ENCODE peak calls at places on chromosomes 6 and 20, in six cellular contexts. U, T, B, H, W and X are unnamed samples.

GRCh38 chr20:48198951-48199431 is 413.7 kb upstream of the SULF2 start:
- DNase-seq in H (no peak), T (no peak), U (no peak), W (no peak), B (no peak), X (no peak)

GRCh38 chr6:36716476-36717093 is 19.0 kb downstream of the RAB44 start:
- DNase-seq in H (no peak), U (no peak), B (no peak), W (no peak), T (no peak), X (no peak)

GRCh38 chr6:74931567-74931966 is 274.3 kb downstream of the COL12A1 start:
- DNase-seq in T (no peak), B (no peak), H (no peak), W (no peak), U (no peak), X (no peak)

GRCh38 chr20:2693996-2694471 is 1.5 kb downstream of the EBF4 start:
- DNase-seq in W (peak), B (no peak), U (no peak), H (peak), T (no peak), X (no peak)

GRCh38 chr6:140979642-140980091 is 1153.1 kb upstream of the GJE1 start:
- DNase-seq in B (no peak), W (no peak), H (no peak), U (no peak), T (no peak), X (no peak)

GRCh38 chr6:84772428-84773132 is 8.2 kb upstream of the TBX18 start:
- DNase-seq in W (peak), H (peak), B (no peak), T (no peak), U (no peak), X (no peak)

GRCh38 chr6:50849781-50850180 is 31.1 kb downstream of the TFAP2B start:
- DNase-seq in B (no peak), H (no peak), T (no peak), U (no peak), W (peak), X (no peak)

GRCh38 chr20:16459019-16459700 is 114.1 kb downstream of the KIF16B start:
- DNase-seq in H (no peak), T (no peak), B (no peak), U (no peak), W (no peak), X (no peak)

GRCh38 chr20:62161347-62161746 is 17.8 kb downstream of the SS18L1 start:
- DNase-seq in U (no peak), B (no peak), W (no peak), H (no peak), T (no peak), X (no peak)

GRCh38 chr6:85669735-85670194 is 27.1 kb upstream of the SYNCRIP start:
- DNase-seq in T (no peak), H (peak), W (no peak), U (no peak), B (peak), X (peak)

GRCh38 chr20:2809690-2810089 is 5.1 kb upstream of the C20orf141 start:
- DNase-seq in B (no peak), H (no peak), T (no peak), U (no peak), W (no peak), X (no peak)

GRCh38 chr6:146859206-146859605 is 260.4 kb downstream of the ADGB start:
- DNase-seq in B (no peak), H (no peak), T (no peak), W (no peak), U (no peak), X (no peak)

GRCh38 chr6:85403331-85404015 is 46.4 kb upstream of the NT5E start:
- DNase-seq in U (no peak), T (no peak), W (no peak), B (no peak), H (no peak), X (no peak)

GRCh38 chr6:90179190-90180169 is 117.2 kb downstream of the BACH2 start:
- DNase-seq in B (no peak), H (no peak), W (no peak), U (no peak), T (no peak), X (no peak)

GRCh38 chr6:13354331-13355042 is 26.1 kb upstream of the TBC1D7 start:
- DNase-seq in U (no peak), W (no peak), T (peak), H (no peak), B (no peak), X (no peak)

GRCh38 chr6:134550604-134551003 is 232.7 kb upstream of the SGK1 start:
- DNase-seq in U (no peak), B (no peak), T (no peak), W (no peak), H (no peak), X (no peak)

GRCh38 chr6:29708432-29709177 is 14.6 kb upstream of the HLA-F start:
- DNase-seq in U (no peak), W (no peak), T (no peak), H (no peak), B (no peak), X (no peak)

GRCh38 chr20:46220808-46221207 is 87.5 kb downstream of the CDH22 start:
- DNase-seq in U (no peak), B (no peak), H (no peak), W (peak), T (peak), X (no peak)

GRCh38 chr6:392441-393390 is 1.2 kb downstream of the IRF4 start:
- DNase-seq in W (no peak), H (peak), B (no peak), U (no peak), T (no peak), X (no peak)

GRCh38 chr6:14728396-14729024 is 517.4 kb upstream of the JARID2 start:
- DNase-seq in T (peak), B (no peak), W (no peak), U (no peak), H (no peak), X (no peak)

GRCh38 chr6:147170269-147170668 is 33.9 kb upstream of the STXBP5 start:
- DNase-seq in B (no peak), W (no peak), H (no peak), T (no peak), U (no peak), X (no peak)

GRCh38 chr20:8043687-8044278 is 24.2 kb upstream of the TMX4 start:
- DNase-seq in U (peak), B (no peak), H (no peak), T (peak), W (peak), X (peak)

GRCh38 chr6:145067430-145067829 is 667.9 kb downstream of the EPM2A start:
- DNase-seq in U (no peak), H (no peak), B (no peak), T (no peak), W (no peak), X (no peak)

GRCh38 chr6:7721654-7722053 is 4.2 kb upstream of the BMP6 start:
- DNase-seq in T (no peak), U (peak), W (peak), B (no peak), H (no peak), X (no peak)

GRCh38 chr6:69866351-69867074 is at the start of gene COL19A1:
- DNase-seq in U (no peak), H (peak), T (no peak), B (peak), W (peak), X (no peak)

GRCh38 chr6:45132683-45133294 is 195.3 kb upstream of the RUNX2 start:
- DNase-seq in U (peak), B (no peak), T (no peak), W (no peak), H (no peak), X (no peak)

GRCh38 chr20:31590717-31591225 is 14.3 kb upstream of the ID1 start:
- DNase-seq in T (peak), W (no peak), B (no peak), U (no peak), H (no peak), X (no peak)

GRCh38 chr6:159279790-159280277 is 110.6 kb downstream of the FNDC1 start:
- DNase-seq in B (no peak), H (no peak), W (peak), U (no peak), T (no peak), X (no peak)

GRCh38 chr6:147395158-147395557 is 113.3 kb upstream of the SAMD5 start:
- DNase-seq in B (no peak), T (no peak), H (no peak), U (no peak), W (no peak), X (no peak)

GRCh38 chr20:44153636-44154043 is 33.3 kb downstream of the JPH2 start:
- DNase-seq in W (no peak), U (no peak), T (no peak), B (no peak), H (no peak), X (no peak)

GRCh38 chr20:56418385-56418861 is 6.4 kb downstream of the CASS4 start:
- DNase-seq in T (no peak), B (no peak), H (no peak), W (no peak), U (no peak), X (no peak)

GRCh38 chr20:53489528-53489927 is 104.1 kb downstream of the ZNF217 start:
- DNase-seq in W (no peak), H (no peak), U (no peak), T (no peak), B (no peak), X (no peak)

GRCh38 chr6:47147836-47148344 is 105.8 kb upstream of the ADGRF1 start:
- DNase-seq in W (no peak), B (no peak), U (peak), T (no peak), H (no peak), X (no peak)

GRCh38 chr6:165725201-165725600 is 62.2 kb upstream of the PDE10A start:
- DNase-seq in W (no peak), B (no peak), U (no peak), T (no peak), H (no peak), X (no peak)

GRCh38 chr6:119346914-119347313 is 2.6 kb downstream of the MAN1A1 start:
- DNase-seq in U (no peak), B (no peak), H (no peak), T (no peak), W (no peak), X (no peak)

GRCh38 chr6:43976706-43977403 is 150.4 kb downstream of the MRPL14 start:
- DNase-seq in H (no peak), W (no peak), U (no peak), B (no peak), T (no peak), X (no peak)

GRCh38 chr6:16236009-16236501 is 2.3 kb upstream of the GMPR start:
- DNase-seq in T (no peak), W (no peak), B (no peak), U (no peak), H (no peak), X (no peak)

GRCh38 chr6:156900292-156900691 is 123.1 kb downstream of the ARID1B start:
- DNase-seq in T (no peak), W (no peak), H (no peak), U (no peak), B (no peak), X (no peak)
- TF ChIP-seq TAF1 in T (no peak), W (no peak), H (no peak), U (no peak), B (no peak), X (no peak)

GRCh38 chr20:50283922-50284810 is 93.5 kb downstream of the CEBPB start:
- DNase-seq in T (peak), H (no peak), U (peak), W (no peak), B (no peak), X (no peak)
- TF ChIP-seq TAF1 in T (no peak), H (no peak), U (no peak), W (no peak), B (no peak), X (no peak)

GRCh38 chr6:5684320-5684719 is 322.4 kb downstream of the NRN1 start:
- DNase-seq in T (no peak), W (no peak), B (no peak), H (no peak), U (no peak), X (no peak)
- TF ChIP-seq TAF1 in T (no peak), W (no peak), B (no peak), H (no peak), U (no peak), X (no peak)

GRCh38 chr6:167501831-167502385 is 177.0 kb downstream of the TTLL2 start:
- DNase-seq in T (peak), H (no peak), B (no peak), U (peak), W (peak), X (no peak)
- TF ChIP-seq TAF1 in T (no peak), H (no peak), B (no peak), U (no peak), W (no peak), X (no peak)

GRCh38 chr6:109793793-109794192 is 102.7 kb downstream of the FIG4 start:
- DNase-seq in B (no peak), H (no peak), T (peak), U (no peak), W (no peak), X (no peak)
- TF ChIP-seq TAF1 in B (no peak), H (no peak), T (no peak), U (no peak), W (peak), X (no peak)

GRCh38 chr6:167748046-167748445 is 78.7 kb upstream of the AFDN start:
- DNase-seq in B (no peak), H (no peak), T (no peak), U (no peak), W (no peak), X (no peak)

GRCh38 chr6:167751579-167752115 is 75.1 kb upstream of the AFDN start:
- DNase-seq in W (no peak), T (no peak), B (no peak), U (no peak), H (no peak), X (no peak)

GRCh38 chr6:167747645-167748044 is 79.1 kb upstream of the AFDN start:
- DNase-seq in W (no peak), T (no peak), B (no peak), U (no peak), H (no peak), X (no peak)

GRCh38 chr6:167748458-167749379 is 78.0 kb upstream of the AFDN start:
- DNase-seq in T (no peak), U (no peak), W (peak), H (no peak), B (no peak), X (no peak)

DNA sequence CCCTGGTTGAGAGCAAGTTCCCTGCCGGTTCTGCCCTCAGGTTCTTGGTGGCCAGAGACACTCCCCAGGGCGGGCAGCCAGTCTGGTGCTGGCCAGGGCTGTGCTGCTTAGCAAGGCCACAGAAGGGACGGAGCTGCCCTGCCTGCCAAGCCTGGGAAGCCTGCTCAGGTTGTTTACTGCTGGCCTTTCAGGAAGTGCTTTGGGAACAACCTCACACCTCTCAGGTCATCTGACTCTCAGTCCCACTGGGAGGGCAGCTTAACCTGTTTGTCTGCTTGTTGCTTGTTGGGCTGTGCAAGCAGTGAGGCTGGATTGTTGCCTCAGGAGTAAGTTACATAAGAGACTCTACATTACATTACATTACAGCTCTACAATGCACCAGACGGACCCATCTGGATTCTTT is 75.8 kb upstream of the AFDN start:
- DNase-seq in H (no peak), W (no peak), B (no peak), T (no peak), U (peak), X (no peak)
- TF ChIP-seq TAF1 in H (no peak), W (no peak), B (no peak), T (no peak), U (no peak), X (no peak)

DNA sequence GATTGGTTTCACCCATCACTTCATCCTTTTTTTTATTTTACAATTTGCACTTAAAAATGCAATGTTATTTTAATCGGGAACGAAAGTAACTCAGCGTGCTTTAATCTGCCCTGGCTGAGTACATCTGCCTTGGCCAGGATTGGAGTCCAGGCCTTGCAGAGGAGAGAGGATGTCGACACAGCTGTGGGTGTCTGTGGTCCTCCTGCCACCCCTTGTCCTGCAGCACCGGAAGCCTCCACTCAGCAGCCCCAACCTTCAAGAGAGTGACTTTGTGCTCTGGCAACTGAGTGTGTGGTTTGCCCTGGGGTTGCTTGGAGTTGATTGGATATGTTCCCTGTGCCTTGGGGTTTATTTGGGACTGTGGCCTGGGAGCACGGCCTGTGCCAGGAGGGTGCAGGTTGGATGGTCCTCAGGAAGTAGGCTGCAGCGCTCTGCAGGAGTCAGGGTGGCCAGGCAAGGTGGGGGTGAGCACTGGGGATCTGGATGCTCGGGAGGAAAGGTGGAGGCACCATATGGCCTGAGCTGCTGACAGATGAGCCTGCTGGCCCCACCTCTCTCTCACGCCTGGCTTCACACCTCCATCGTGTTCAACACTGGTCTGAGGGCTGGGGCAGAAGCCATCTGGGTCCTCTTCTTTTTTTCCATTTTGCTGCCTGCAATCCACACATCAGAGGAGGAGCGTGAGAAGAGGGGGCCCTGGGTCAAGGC is 4.3 kb downstream of the MYT1 start:
- DNase-seq in B (no peak), U (no peak), H (no peak), W (peak), T (no peak), X (no peak)
- TF ChIP-seq TAF1 in B (no peak), U (no peak), H (no peak), W (no peak), T (no peak), X (no peak)

GRCh38 chr6:21586760-21587181 is 6.8 kb upstream of the SOX4 start:
- DNase-seq in W (no peak), T (no peak), H (peak), B (no peak), U (no peak), X (no peak)
- TF ChIP-seq TAF1 in W (no peak), T (no peak), H (no peak), B (no peak), U (no peak), X (no peak)

GRCh38 chr6:10531513-10531912 is 10.4 kb downstream of the GCNT2 start:
- DNase-seq in T (no peak), H (no peak), W (no peak), U (no peak), B (no peak), X (no peak)

GRCh38 chr6:10532392-10532791 is 11.2 kb downstream of the GCNT2 start:
- DNase-seq in U (no peak), H (no peak), B (no peak), W (no peak), T (no peak), X (no peak)

GRCh38 chr6:10529231-10529801 is 8.2 kb downstream of the GCNT2 start:
- DNase-seq in W (no peak), H (no peak), T (no peak), U (peak), B (no peak), X (no peak)

GRCh38 chr6:10534418-10534760 is 13.2 kb downstream of the GCNT2 start:
- DNase-seq in B (no peak), W (no peak), H (no peak), U (no peak), T (no peak), X (no peak)

GRCh38 chr6:10531942-10532341 is 10.8 kb downstream of the GCNT2 start:
- DNase-seq in B (no peak), H (no peak), U (no peak), W (no peak), T (no peak), X (no peak)
- TF ChIP-seq TAF1 in B (no peak), H (no peak), U (no peak), W (no peak), T (no peak), X (no peak)